ENCODE peak calls at places on chromosomes 2 and 18, in six cellular contexts. X is activated T-cell treated with anti-CD3 and anti-CD28 coated beads for 48 hours, B is GM13977, L is nucleus accumbens, D is A172, S is NCI-H1092 treated with DMSO at 0.1 percent for 48 hours. P is an unnamed sample.

GRCh38 chr18:2855560-2856350 is 8.9 kb downstream of the EMILIN2 start:
- DNase-seq in D (no peak), S (no peak), X (peak), L (no peak), B (no peak), P (no peak)

GRCh38 chr2:120245520-120245835 is 7.2 kb upstream of the RALB start:
- DNase-seq in L (no peak), S (no peak), D (peak), B (no peak), X (no peak), P (peak)

GRCh38 chr2:135504811-135505210 is 26.2 kb downstream of the ZRANB3 start:
- DNase-seq in X (no peak), L (no peak), D (no peak), S (no peak), B (no peak), P (no peak)

GRCh38 chr18:29160123-29160522 is 983.2 kb upstream of the CDH2 start:
- DNase-seq in D (peak), B (no peak), S (peak), L (no peak), X (no peak), P (no peak)

GRCh38 chr2:105184420-105184819 is 57.1 kb upstream of the GPR45 start:
- DNase-seq in L (no peak), D (peak), S (peak), X (no peak), B (no peak), P (no peak)

GRCh38 chr2:239605976-239606375 is 205.2 kb upstream of the HDAC4 start:
- DNase-seq in S (no peak), L (no peak), D (no peak), B (no peak), X (no peak), P (no peak)

GRCh38 chr2:164146478-164146877 is 410.7 kb upstream of the FIGN start:
- DNase-seq in X (no peak), L (no peak), D (no peak), S (no peak), B (no peak), P (no peak)

GRCh38 chr18:55509631-55510372 is 78.2 kb downstream of the TCF4 start:
- DNase-seq in L (no peak), B (peak), S (no peak), X (no peak), D (peak), P (peak)

GRCh38 chr2:43073373-43073772 is 153.0 kb downstream of the ZFP36L2 start:
- DNase-seq in X (no peak), L (no peak), B (no peak), D (no peak), S (no peak), P (peak)

GRCh38 chr2:46045888-46046287 is 251.3 kb upstream of the EPAS1 start:
- DNase-seq in L (no peak), B (no peak), X (no peak), D (no peak), S (no peak), P (no peak)

GRCh38 chr2:85702172-85702571 is 8.0 kb downstream of the GNLY start:
- DNase-seq in S (no peak), L (no peak), X (no peak), B (no peak), D (peak), P (no peak)

GRCh38 chr2:96868555-96869280 is 1.2 kb downstream of the SEMA4C start:
- DNase-seq in D (peak), X (peak), L (peak), B (peak), S (peak), P (peak)

GRCh38 chr2:230473378-230473777 is 57.4 kb downstream of the SP100 start:
- DNase-seq in S (no peak), X (no peak), D (no peak), L (no peak), B (no peak), P (no peak)

GRCh38 chr2:227308784-227309183 is 16.3 kb upstream of the MFF start:
- DNase-seq in B (no peak), L (no peak), X (no peak), S (no peak), D (peak), P (no peak)

GRCh38 chr2:163774862-163775261 is 39.1 kb upstream of the FIGN start:
- DNase-seq in X (no peak), B (no peak), D (peak), L (no peak), S (no peak), P (no peak)

P was measured in A673.